ENCODE peak calls at places on chromosomes 5 and 9, in four cellular contexts. O, P, Y and K are unnamed samples.
A peak's percentile ranks its signal among the peaks of the same experiment; 100 is the strongest.

GRCh38 chr5:113614191-113614590 is 100.7 kb downstream of the YTHDC2 start:
- DNase-seq in Y (no peak), O (no peak), P (no peak), K (no peak)

GRCh38 chr9:18263367-18263766 is 210.6 kb upstream of the ADAMTSL1 start:
- DNase-seq in O (no peak), P (no peak), Y (no peak), K (no peak)

GRCh38 chr5:133236541-133236951 is 184.7 kb downstream of the HSPA4 start:
- DNase-seq in O (no peak), P (no peak), Y (no peak), K (no peak)

GRCh38 chr9:93081931-93082330 is 14.1 kb upstream of the CARD19 start:
- DNase-seq in P (no peak), Y (no peak), O (no peak), K (no peak)

GRCh38 chr9:136717399-136717798 is 5.0 kb downstream of the DIPK1B start:
- DNase-seq in O (no peak), Y (no peak), P (no peak), K (no peak)

GRCh38 chr9:108584860-108585259 is 270.9 kb downstream of the ACTL7B start:
- DNase-seq in O (no peak), Y (no peak), P (no peak), K (no peak)

GRCh38 chr9:33120620-33121019 is 44.1 kb upstream of the SMU1 start:
- DNase-seq in P (no peak), Y (no peak), O (no peak), K (no peak)

GRCh38 chr9:113798062-113799030 is 77.8 kb upstream of the ZNF618 start:
- DNase-seq in Y (no peak), O (no peak), P (no peak), K (no peak)

GRCh38 chr9:70475211-70475610 is 60.8 kb upstream of the KLF9 start:
- DNase-seq in O (no peak), P (no peak), Y (no peak), K (no peak)

GRCh38 chr9:71766663-71767062 is 1.6 kb downstream of the CEMIP2 start:
- DNase-seq in O (no peak), Y (no peak), P (no peak), K (no peak)

GRCh38 chr5:19835442-19835841 is 152.6 kb downstream of the CDH18 start:
- DNase-seq in Y (no peak), P (no peak), O (no peak), K (no peak)

GRCh38 chr9:70392189-70392588 is 22.3 kb downstream of the KLF9 start:
- DNase-seq in O (no peak), Y (no peak), P (no peak), K (no peak)

GRCh38 chr5:154421868-154422267 is 23.9 kb upstream of the SAP30L start:
- DNase-seq in Y (no peak), O (peak; percentile 23), P (no peak), K (peak; percentile 13)

GRCh38 chr9:119611564-119611963 is 242.3 kb upstream of the BRINP1 start:
- DNase-seq in P (no peak), Y (no peak), O (no peak), K (no peak)

GRCh38 chr9:89743576-89744254 is 138.9 kb downstream of the GADD45G start:
- DNase-seq in Y (no peak), O (no peak), P (no peak), K (no peak)

GRCh38 chr5:76763136-76763535 is 47.2 kb downstream of the F2R start:
- DNase-seq in Y (no peak), P (no peak), O (no peak), K (no peak)

GRCh38 chr5:58763390-58763789 is 180.5 kb downstream of the RAB3C start:
- DNase-seq in O (no peak), Y (no peak), P (no peak), K (no peak)

GRCh38 chr5:72515211-72515610 is 8.0 kb upstream of the ZNF366 start:
- DNase-seq in O (no peak), P (no peak), Y (no peak), K (no peak)